ENCODE peak calls at places on chromosomes 7 and 10, in nine cellular contexts. J is endothelial cell, S is AG10803, X is NT2/D1, K is iPS-NIHi11, C is activated T-helper 1 cell treated with Interleukin-2 at 50 U/mL for 16 hours, Z is WTC11, N is prostate gland, D is HFFc6. M is an unnamed sample.

GRCh38 chr7:27184342-27185012 is 555 bp downstream of the HOXA11 start:
- DNase-seq in J (no peak), S (no peak), X (no peak), K (no peak), C (no peak), Z (peak), N (peak), D (no peak), M (no peak)

GRCh38 chr10:104638861-104639594 is 2.1 kb upstream of the SORCS3 start:
- DNase-seq in J (peak), S (no peak), X (no peak), K (peak), C (no peak), Z (peak), N (no peak), D (no peak), M (no peak)

GRCh38 chr10:68900427-68901105 is 549 bp upstream of the DDX50 start:
- DNase-seq in J (no peak), S (peak), X (no peak), K (no peak), C (no peak), Z (no peak), N (no peak), D (peak), M (peak)

GRCh38 chr7:101950450-101951119 is 133.2 kb downstream of the CUX1 start:
- DNase-seq in J (no peak), S (peak), X (no peak), K (peak), C (no peak), Z (no peak), N (no peak), D (peak), M (no peak)

GRCh38 chr7:66921918-66922486 is 977 bp downstream of the TMEM248 start:
- DNase-seq in J (no peak), S (no peak), X (no peak), K (no peak), C (peak), Z (no peak), N (no peak), D (no peak), M (no peak)

GRCh38 chr10:43312612-43313011 is 45.7 kb upstream of the RASGEF1A start:
- DNase-seq in J (no peak), S (no peak), X (no peak), K (no peak), C (no peak), Z (no peak), N (no peak), D (no peak), M (no peak)

GRCh38 chr10:44946201-44946600 is 13.4 kb upstream of the RASSF4 start:
- DNase-seq in J (no peak), S (no peak), X (no peak), K (no peak), C (no peak), Z (no peak), N (no peak), D (peak), M (no peak)

GRCh38 chr10:123149568-123150228 is 1.8 kb downstream of the HMX2 start:
- DNase-seq in J (peak), S (peak), X (no peak), K (no peak), C (no peak), Z (peak), N (no peak), D (no peak), M (peak)

GRCh38 chr10:22666287-22667092 is 47.9 kb downstream of the PIP4K2A start:
- DNase-seq in J (no peak), S (no peak), X (no peak), K (no peak), C (no peak), Z (no peak), N (no peak), D (no peak), M (no peak)

GRCh38 chr10:104336829-104337526 is 1.3 kb downstream of the ITPRIP start:
- DNase-seq in J (no peak), S (peak), X (no peak), K (no peak), C (no peak), Z (no peak), N (no peak), D (peak), M (no peak)

GRCh38 chr10:28266449-28267224 is 36.2 kb downstream of the MPP7 start:
- DNase-seq in J (no peak), S (no peak), X (no peak), K (no peak), C (no peak), Z (no peak), N (no peak), D (no peak), M (no peak)

GRCh38 chr7:105046414-105046813 is 32.4 kb downstream of the KMT2E start:
- DNase-seq in J (no peak), S (peak), X (no peak), K (no peak), C (no peak), Z (no peak), N (no peak), D (peak), M (no peak)

GRCh38 chr7:150430465-150431085 is 19.9 kb upstream of the GIMAP8 start:
- DNase-seq in J (no peak), S (peak), X (no peak), K (no peak), C (no peak), Z (no peak), N (no peak), D (no peak), M (no peak)

GRCh38 chr7:132270517-132270916 is 305.8 kb downstream of the PLXNA4 start:
- DNase-seq in J (no peak), S (no peak), X (no peak), K (peak), C (no peak), Z (no peak), N (no peak), D (no peak), M (no peak)

GRCh38 chr7:74503061-74503460 is 49.4 kb downstream of the GTF2IRD1 start:
- DNase-seq in J (no peak), S (no peak), X (no peak), K (no peak), C (no peak), Z (no peak), N (no peak), D (no peak), M (no peak)

GRCh38 chr7:52944916-52945315 is 90.5 kb upstream of the POM121L12 start:
- DNase-seq in J (no peak), S (no peak), X (no peak), K (no peak), C (no peak), Z (no peak), N (no peak), D (no peak), M (no peak)

GRCh38 chr10:132942101-132942739 is at the start of gene CFAP46:
- DNase-seq in J (peak), S (peak), X (no peak), K (peak), C (no peak), Z (peak), N (peak), D (peak), M (no peak)

GRCh38 chr10:86353506-86354485 is 12.8 kb downstream of the GRID1 start:
- DNase-seq in J (no peak), S (no peak), X (no peak), K (no peak), C (no peak), Z (no peak), N (no peak), D (no peak), M (no peak)

GRCh38 chr7:107147464-107148214 is 21.2 kb upstream of the HBP1 start:
- DNase-seq in J (peak), S (peak), X (no peak), K (peak), C (peak), Z (peak), N (no peak), D (peak), M (no peak)

GRCh38 chr10:308101-308500 is 172.8 kb downstream of the ZMYND11 start:
- DNase-seq in J (no peak), S (no peak), X (no peak), K (no peak), C (no peak), Z (no peak), N (no peak), D (no peak), M (no peak)

GRCh38 chr7:108094375-108094774 is 35.8 kb downstream of the LAMB4 start:
- DNase-seq in J (no peak), S (peak), X (no peak), K (no peak), C (no peak), Z (no peak), N (no peak), D (peak), M (no peak)

GRCh38 chr7:18494821-18495408 is 634 bp upstream of the HDAC9 start:
- DNase-seq in J (no peak), S (peak), X (no peak), K (no peak), C (no peak), Z (no peak), N (no peak), D (peak), M (no peak)